ENCODE peak calls at places on chromosomes 7 and 10, in four cellular contexts. One of them, this sample, is unnamed. For H3K27me3, the result is how much of the 10 kb centered on the place peaks cover.

GRCh38 chr7:50436133-50436802 is 13.9 kb downstream of the FIGNL1 start:
- DNase-seq in bronchial epithelial cell: peak
- DNase-seq in Panc1: no peak
- DNase-seq in CD8-positive, alpha-beta memory T cell: no peak
- DNase-seq in this sample: no peak

GRCh38 chr7:37284805-37285211 is 163.9 kb downstream of the ELMO1 start:
- DNase-seq in Panc1: peak
- DNase-seq in bronchial epithelial cell: peak
- DNase-seq in CD8-positive, alpha-beta memory T cell: peak
- DNase-seq in this sample: no peak

GRCh38 chr10:107626862-107627261 is 462.4 kb upstream of the SORCS1 start:
- DNase-seq in Panc1: no peak
- DNase-seq in CD8-positive, alpha-beta memory T cell: no peak
- DNase-seq in bronchial epithelial cell: no peak
- DNase-seq in this sample: no peak

GRCh38 chr10:63452524-63452923 is 13.3 kb downstream of the JMJD1C start:
- DNase-seq in bronchial epithelial cell: no peak
- DNase-seq in CD8-positive, alpha-beta memory T cell: no peak
- DNase-seq in Panc1: no peak
- DNase-seq in this sample: no peak

GRCh38 chr10:132690401-132690800 is 95.5 kb downstream of the NKX6-2 start:
- DNase-seq in CD8-positive, alpha-beta memory T cell: no peak
- DNase-seq in Panc1: no peak
- DNase-seq in bronchial epithelial cell: no peak
- DNase-seq in this sample: peak

GRCh38 chr7:105827106-105827870 is 49.1 kb downstream of the ATXN7L1 start:
- DNase-seq in CD8-positive, alpha-beta memory T cell: no peak
- DNase-seq in bronchial epithelial cell: no peak
- DNase-seq in Panc1: no peak
- DNase-seq in this sample: no peak

GRCh38 chr7:139734395-139734794 is 43.4 kb downstream of the HIPK2 start:
- DNase-seq in bronchial epithelial cell: peak
- DNase-seq in CD8-positive, alpha-beta memory T cell: no peak
- DNase-seq in Panc1: peak
- DNase-seq in this sample: no peak

GRCh38 chr10:93468532-93469213 is 13.5 kb downstream of the MYOF start:
- DNase-seq in CD8-positive, alpha-beta memory T cell: no peak
- DNase-seq in bronchial epithelial cell: peak
- DNase-seq in Panc1: peak
- DNase-seq in this sample: no peak

GRCh38 chr10:46558411-46559185 is 2.1 kb upstream of the GPRIN2 start:
- DNase-seq in Panc1: no peak
- DNase-seq in bronchial epithelial cell: no peak
- DNase-seq in CD8-positive, alpha-beta memory T cell: peak
- DNase-seq in this sample: peak

GRCh38 chr10:110336111-110336721 is 31.5 kb upstream of the SMNDC1 start:
- DNase-seq in bronchial epithelial cell: peak
- DNase-seq in Panc1: no peak
- DNase-seq in CD8-positive, alpha-beta memory T cell: no peak
- DNase-seq in this sample: no peak

GRCh38 chr7:28166982-28167715 is 13.4 kb downstream of the JAZF1 start:
- DNase-seq in bronchial epithelial cell: no peak
- DNase-seq in CD8-positive, alpha-beta memory T cell: no peak
- DNase-seq in Panc1: no peak
- DNase-seq in this sample: no peak

GRCh38 chr7:147803151-147803550 is 787.4 kb upstream of the C7orf33 start:
- DNase-seq in CD8-positive, alpha-beta memory T cell: no peak
- DNase-seq in Panc1: no peak
- DNase-seq in bronchial epithelial cell: no peak
- DNase-seq in this sample: no peak

GRCh38 chr7:103796296-103796962 is 193.0 kb downstream of the RELN start:
- DNase-seq in Panc1: no peak
- DNase-seq in CD8-positive, alpha-beta memory T cell: no peak
- DNase-seq in bronchial epithelial cell: no peak
- DNase-seq in this sample: no peak

GRCh38 chr10:126491476-126491875 is 103.2 kb upstream of the ADAM12 start:
- DNase-seq in CD8-positive, alpha-beta memory T cell: no peak
- DNase-seq in bronchial epithelial cell: no peak
- DNase-seq in Panc1: no peak
- DNase-seq in this sample: no peak

GRCh38 chr10:5692476-5693358 is 8.1 kb downstream of the TASOR2 start:
- DNase-seq in CD8-positive, alpha-beta memory T cell: peak
- DNase-seq in bronchial epithelial cell: no peak
- DNase-seq in Panc1: no peak
- DNase-seq in this sample: peak

GRCh38 chr10:122280977-122281376 is 9.9 kb downstream of the BTBD16 start:
- DNase-seq in Panc1: no peak
- DNase-seq in bronchial epithelial cell: no peak
- DNase-seq in CD8-positive, alpha-beta memory T cell: no peak
- DNase-seq in this sample: no peak

GRCh38 chr7:23852135-23852534 is 142.1 kb downstream of the STK31 start:
- DNase-seq in bronchial epithelial cell: no peak
- DNase-seq in Panc1: no peak
- DNase-seq in CD8-positive, alpha-beta memory T cell: no peak
- DNase-seq in this sample: no peak

GRCh38 chr10:58266003-58266825 is 1.5 kb downstream of the IPMK start:
- DNase-seq in Panc1: peak
- DNase-seq in CD8-positive, alpha-beta memory T cell: no peak
- DNase-seq in bronchial epithelial cell: peak
- DNase-seq in this sample: no peak

GRCh38 chr10:129386415-129387257 is 80.4 kb upstream of the MGMT start:
- DNase-seq in bronchial epithelial cell: no peak
- DNase-seq in Panc1: no peak
- DNase-seq in CD8-positive, alpha-beta memory T cell: no peak
- DNase-seq in this sample: no peak

GRCh38 chr10:6301482-6302083 is 98.9 kb downstream of the PFKFB3 start:
- DNase-seq in bronchial epithelial cell: peak
- DNase-seq in Panc1: no peak
- DNase-seq in CD8-positive, alpha-beta memory T cell: no peak
- DNase-seq in this sample: no peak

GRCh38 chr7:65448824-65449504 is 75.3 kb downstream of the ZNF92 start:
- DNase-seq in CD8-positive, alpha-beta memory T cell: no peak
- DNase-seq in bronchial epithelial cell: peak
- DNase-seq in Panc1: no peak
- DNase-seq in this sample: no peak

GRCh38 chr10:124675261-124675660 is 68.9 kb downstream of the FAM53B start:
- DNase-seq in bronchial epithelial cell: no peak
- DNase-seq in CD8-positive, alpha-beta memory T cell: no peak
- DNase-seq in Panc1: no peak
- DNase-seq in this sample: peak

GRCh38 chr7:128799451-128799850 is 7.7 kb downstream of the CCDC136 start:
- DNase-seq in Panc1: no peak
- DNase-seq in CD8-positive, alpha-beta memory T cell: no peak
- DNase-seq in bronchial epithelial cell: no peak
- DNase-seq in this sample: no peak

GRCh38 chr7:151764056-151764920 is 112.6 kb downstream of the PRKAG2 start:
- DNase-seq in bronchial epithelial cell: no peak
- DNase-seq in Panc1: no peak
- DNase-seq in CD8-positive, alpha-beta memory T cell: no peak
- DNase-seq in this sample: no peak
- H3K27me3 ChIP-seq in bronchial epithelial cell: under half
- H3K27me3 ChIP-seq in Panc1: under half
- H3K27me3 ChIP-seq in CD8-positive, alpha-beta memory T cell: under half
- H3K27me3 ChIP-seq in this sample: under half

GRCh38 chr10:86359933-86360332 is 6.7 kb downstream of the GRID1 start:
- DNase-seq in CD8-positive, alpha-beta memory T cell: no peak
- DNase-seq in Panc1: no peak
- DNase-seq in bronchial epithelial cell: no peak
- DNase-seq in this sample: no peak
- H3K27me3 ChIP-seq in CD8-positive, alpha-beta memory T cell: under half
- H3K27me3 ChIP-seq in Panc1: under half
- H3K27me3 ChIP-seq in bronchial epithelial cell: under half
- H3K27me3 ChIP-seq in this sample: under half

GRCh38 chr7:155398944-155399343 is 59.0 kb upstream of the EN2 start:
- DNase-seq in CD8-positive, alpha-beta memory T cell: no peak
- DNase-seq in Panc1: no peak
- DNase-seq in bronchial epithelial cell: no peak
- DNase-seq in this sample: no peak
- H3K27me3 ChIP-seq in CD8-positive, alpha-beta memory T cell: under half
- H3K27me3 ChIP-seq in Panc1: under half
- H3K27me3 ChIP-seq in bronchial epithelial cell: under half
- H3K27me3 ChIP-seq in this sample: under half

DNA sequence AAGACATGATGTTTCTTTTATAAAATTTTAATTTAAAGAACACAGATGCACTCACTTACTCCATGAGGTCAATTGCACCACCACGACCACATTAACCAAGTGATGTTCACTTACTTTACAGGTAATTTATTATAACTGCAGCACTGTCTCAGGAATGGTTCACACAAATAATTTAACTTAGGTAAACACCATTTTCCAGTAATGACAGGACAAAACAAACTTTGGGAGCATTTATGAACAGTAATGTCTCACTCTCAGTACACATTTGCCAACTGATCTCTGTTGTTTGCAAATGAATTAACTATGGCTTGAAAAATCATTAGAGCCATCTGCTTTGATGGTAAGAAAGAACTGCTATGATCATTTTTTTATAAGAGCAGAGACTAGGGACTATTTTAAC is 150.4 kb downstream of the ETV1 start:
- DNase-seq in bronchial epithelial cell: no peak
- DNase-seq in CD8-positive, alpha-beta memory T cell: no peak
- DNase-seq in Panc1: no peak
- DNase-seq in this sample: no peak
- H3K27me3 ChIP-seq in bronchial epithelial cell: under half
- H3K27me3 ChIP-seq in CD8-positive, alpha-beta memory T cell: under half
- H3K27me3 ChIP-seq in Panc1: under half
- H3K27me3 ChIP-seq in this sample: under half

GRCh38 chr7:155462163-155462735 is 4.3 kb downstream of the EN2 start:
- DNase-seq in CD8-positive, alpha-beta memory T cell: no peak
- DNase-seq in Panc1: no peak
- DNase-seq in bronchial epithelial cell: no peak
- DNase-seq in this sample: no peak
- H3K27me3 ChIP-seq in CD8-positive, alpha-beta memory T cell: half or more
- H3K27me3 ChIP-seq in Panc1: under half
- H3K27me3 ChIP-seq in bronchial epithelial cell: half or more
- H3K27me3 ChIP-seq in this sample: half or more

DNA sequence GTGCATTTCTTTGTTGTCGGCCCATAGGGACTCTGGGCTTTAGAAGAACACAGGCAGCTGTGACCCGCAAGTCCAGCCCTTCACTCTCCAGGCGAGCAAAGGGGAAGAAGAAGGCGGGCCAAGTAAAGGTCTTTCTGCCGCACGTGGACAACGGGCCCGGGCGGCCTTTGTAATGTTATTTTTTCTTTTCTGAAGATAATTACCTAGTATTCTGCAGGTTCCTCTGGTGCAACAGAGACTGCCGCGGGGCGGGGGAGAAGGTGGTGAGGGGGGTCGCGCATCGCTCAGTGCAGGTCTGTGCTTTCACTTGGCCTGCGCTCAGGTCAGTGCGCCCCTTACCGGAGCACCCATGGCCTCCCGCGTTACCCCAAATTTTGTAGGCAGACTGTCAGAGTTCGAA is 7.1 kb upstream of the TBX20 start:
- DNase-seq in bronchial epithelial cell: no peak
- DNase-seq in CD8-positive, alpha-beta memory T cell: no peak
- DNase-seq in Panc1: no peak
- DNase-seq in this sample: no peak
- H3K27me3 ChIP-seq in bronchial epithelial cell: under half
- H3K27me3 ChIP-seq in CD8-positive, alpha-beta memory T cell: under half
- H3K27me3 ChIP-seq in Panc1: under half
- H3K27me3 ChIP-seq in this sample: half or more

GRCh38 chr7:1244701-1245526 is 12.2 kb downstream of the UNCX start:
- DNase-seq in CD8-positive, alpha-beta memory T cell: no peak
- DNase-seq in bronchial epithelial cell: no peak
- DNase-seq in Panc1: no peak
- DNase-seq in this sample: no peak
- H3K27me3 ChIP-seq in CD8-positive, alpha-beta memory T cell: half or more
- H3K27me3 ChIP-seq in bronchial epithelial cell: half or more
- H3K27me3 ChIP-seq in Panc1: under half
- H3K27me3 ChIP-seq in this sample: half or more